ENCODE peak calls at places on chromosomes 7 and 10, in five cellular contexts. X, H, G, B and V are unnamed samples. For H3K9me3 and H3K4me1, the result is how much of the 10 kb centered on the place peaks cover.

GRCh38 chr10:29355436-29355991 is 66.6 kb downstream of the LYZL1 start:
- DNase-seq in X (no peak), H (no peak), G (no peak), B (no peak), V (no peak)

GRCh38 chr10:102678842-102679289 is 34.6 kb downstream of the TRIM8 start:
- DNase-seq in X (peak), H (no peak), G (peak), B (peak), V (peak)

GRCh38 chr7:1811850-1812692 is 142.0 kb downstream of the ELFN1 start:
- DNase-seq in X (peak), H (no peak), G (peak), B (no peak), V (peak)

GRCh38 chr7:100210803-100211202 is 8.9 kb upstream of the PVRIG start:
- DNase-seq in X (no peak), H (no peak), G (no peak), B (no peak), V (no peak)

GRCh38 chr10:133275683-133276092 is 980 bp downstream of the ADAM8 start:
- DNase-seq in X (no peak), H (no peak), G (no peak), B (no peak), V (peak)

GRCh38 chr7:64098-64521 is 128.3 kb upstream of the FAM20C start:
- DNase-seq in X (peak), H (peak), G (peak), B (peak), V (peak)

GRCh38 chr10:126839094-126839761 is 66.0 kb upstream of the DOCK1 start:
- DNase-seq in X (peak), H (no peak), G (no peak), B (no peak), V (peak)

GRCh38 chr7:121181357-121181756 is 147.4 kb upstream of the WNT16 start:
- DNase-seq in X (no peak), H (no peak), G (no peak), B (no peak), V (no peak)

GRCh38 chr10:12634532-12634931 is 285.2 kb downstream of the CAMK1D start:
- DNase-seq in X (no peak), H (no peak), G (no peak), B (no peak), V (no peak)

GRCh38 chr10:101403161-101403560 is 49.2 kb downstream of the BTRC start:
- DNase-seq in X (no peak), H (no peak), G (no peak), B (no peak), V (no peak)

GRCh38 chr10:80952436-80952835 is 414.7 kb downstream of the SH2D4B start:
- DNase-seq in X (no peak), H (no peak), G (no peak), B (no peak), V (no peak)

GRCh38 chr7:27244488-27245123 is 2.0 kb downstream of the EVX1 start:
- DNase-seq in X (no peak), H (no peak), G (no peak), B (no peak), V (no peak)

GRCh38 chr10:124719213-124719851 is 24.8 kb downstream of the FAM53B start:
- DNase-seq in X (peak), H (no peak), G (peak), B (peak), V (peak)

GRCh38 chr7:80583901-80584300 is 54.5 kb upstream of the CD36 start:
- DNase-seq in X (no peak), H (no peak), G (peak), B (peak), V (no peak)

GRCh38 chr10:29643785-29644501 is 9.2 kb upstream of the SVIL start:
- DNase-seq in X (no peak), H (peak), G (peak), B (no peak), V (no peak)

GRCh38 chr10:69955211-69955805 is 97.3 kb upstream of the MACROH2A2 start:
- DNase-seq in X (no peak), H (no peak), G (no peak), B (no peak), V (no peak)

GRCh38 chr7:1906087-1906830 is 236.2 kb downstream of the ELFN1 start:
- DNase-seq in X (no peak), H (no peak), G (no peak), B (no peak), V (no peak)

GRCh38 chr7:139696547-139696946 is 81.3 kb downstream of the HIPK2 start:
- DNase-seq in X (no peak), H (no peak), G (no peak), B (no peak), V (no peak)

GRCh38 chr7:13508586-13508985 is 480.9 kb downstream of the ETV1 start:
- DNase-seq in X (no peak), H (no peak), G (no peak), B (peak), V (no peak)

GRCh38 chr10:51137741-51138529 is 63.6 kb downstream of the PRKG1 start:
- DNase-seq in X (no peak), H (no peak), G (no peak), B (peak), V (no peak)

GRCh38 chr10:775245-776075 is 86.0 kb upstream of the DIP2C start:
- DNase-seq in X (peak), H (peak), G (peak), B (no peak), V (no peak)

GRCh38 chr10:79298403-79299244 is 48.6 kb upstream of the PPIF start:
- DNase-seq in X (peak), H (peak), G (peak), B (peak), V (peak)

GRCh38 chr10:129079705-129080104 is 387.3 kb upstream of the MGMT start:
- DNase-seq in X (no peak), H (peak), G (peak), B (no peak), V (no peak)

GRCh38 chr10:11573497-11573896 is 38.0 kb downstream of the USP6NL start:
- DNase-seq in X (no peak), H (no peak), G (no peak), B (peak), V (no peak)

GRCh38 chr10:114015708-114016107 is 28.0 kb upstream of the ADRB1 start:
- DNase-seq in X (no peak), H (no peak), G (no peak), B (no peak), V (no peak)

GRCh38 chr7:132161231-132161915 is 414.9 kb downstream of the PLXNA4 start:
- DNase-seq in X (peak), H (no peak), G (peak), B (no peak), V (peak)

GRCh38 chr10:77398986-77399755 is 238.4 kb downstream of the KCNMA1 start:
- DNase-seq in X (no peak), H (no peak), G (no peak), B (no peak), V (no peak)

GRCh38 chr10:97828721-97829120 is 20.9 kb upstream of the GOLGA7B start:
- DNase-seq in X (no peak), H (no peak), G (no peak), B (no peak), V (no peak)

GRCh38 chr10:6027929-6028328 is 34.2 kb downstream of the IL2RA start:
- DNase-seq in X (no peak), H (no peak), G (no peak), B (no peak), V (no peak)

GRCh38 chr7:63028376-63029206 is 970.1 kb upstream of the ZNF722 start:
- DNase-seq in X (no peak), H (no peak), G (no peak), B (no peak), V (no peak)

GRCh38 chr7:63029207-63029522 is 969.5 kb upstream of the ZNF722 start:
- DNase-seq in X (no peak), H (no peak), G (no peak), B (no peak), V (no peak)

GRCh38 chr7:63025815-63026214 is 972.8 kb upstream of the ZNF722 start:
- DNase-seq in X (no peak), H (no peak), G (no peak), B (no peak), V (no peak)

GRCh38 chr7:63024446-63024845 is 974.2 kb upstream of the ZNF722 start:
- DNase-seq in X (no peak), H (no peak), G (no peak), B (no peak), V (no peak)

GRCh38 chr7:63027075-63027474 is 971.6 kb upstream of the ZNF722 start:
- DNase-seq in X (no peak), H (no peak), G (no peak), B (no peak), V (no peak)
- H3K9me3 ChIP-seq in X (under half), H (under half), G (under half), B (under half), V (under half)

GRCh38 chr10:110571093-110571743 is 3.7 kb downstream of the SMC3 start:
- DNase-seq in X (no peak), H (no peak), G (no peak), B (no peak), V (no peak)
- H3K4me3 ChIP-seq in X (no peak), H (no peak), G (no peak), B (no peak), V (no peak)

GRCh38 chr10:3622427-3622826 is 162.6 kb downstream of the KLF6 start:
- DNase-seq in X (no peak), H (no peak), G (no peak), B (no peak), V (peak)
- H3K4me1 ChIP-seq in X (under half), H (under half), G (under half), B (under half), V (under half)

GRCh38 chr7:30782690-30783089 is 11.5 kb downstream of the MINDY4 start:
- DNase-seq in X (no peak), H (no peak), G (no peak), B (no peak), V (no peak)
- H3K9me3 ChIP-seq in X (under half), H (under half), G (under half), B (under half), V (under half)

GRCh38 chr7:15686209-15686956 is at the start of gene MEOX2:
- DNase-seq in X (no peak), H (peak), G (peak), B (peak), V (peak)

GRCh38 chr7:15686957-15687644 is 618 bp upstream of the MEOX2 start:
- DNase-seq in X (no peak), H (no peak), G (no peak), B (peak), V (no peak)

GRCh38 chr7:15684036-15684815 is 2.3 kb downstream of the MEOX2 start:
- DNase-seq in X (no peak), H (no peak), G (no peak), B (peak), V (no peak)

GRCh38 chr7:15684834-15685233 is 1.6 kb downstream of the MEOX2 start:
- DNase-seq in X (no peak), H (peak), G (no peak), B (peak), V (no peak)

GRCh38 chr7:15685358-15686181 is 913 bp downstream of the MEOX2 start:
- DNase-seq in X (no peak), H (peak), G (peak), B (peak), V (peak)
- H3K4me3 ChIP-seq in X (peak), H (peak), G (peak), B (peak), V (no peak)